ENCODE peak calls at places on chromosome 3, in eight cellular contexts. One of them, this sample, is unnamed.

GRCh38 chr3:149894211-149894610 is 76.5 kb downstream of the PFN2 start:
- DNase-seq in NCI-H1092: no peak
- DNase-seq in AG10803: no peak
- DNase-seq in uterus: no peak
- DNase-seq in OCI-LY7: no peak
- DNase-seq in EH: peak; percentile 12
- DNase-seq in fibroblast of mammary gland: peak; percentile 41
- DNase-seq in heart left ventricle: no peak
- DNase-seq in this sample: peak; percentile 17

GRCh38 chr3:142275856-142276255 is 50.5 kb upstream of the GK5 start:
- DNase-seq in uterus: no peak
- DNase-seq in EH: peak; percentile 93
- DNase-seq in heart left ventricle: no peak
- DNase-seq in AG10803: peak; percentile 92
- DNase-seq in OCI-LY7: no peak
- DNase-seq in fibroblast of mammary gland: peak; percentile 92
- DNase-seq in NCI-H1092: no peak
- DNase-seq in this sample: peak; percentile 88

GRCh38 chr3:50608278-50608677 is 3.3 kb downstream of the CISH start:
- DNase-seq in AG10803: no peak
- DNase-seq in uterus: no peak
- DNase-seq in heart left ventricle: no peak
- DNase-seq in OCI-LY7: no peak
- DNase-seq in EH: no peak
- DNase-seq in fibroblast of mammary gland: no peak
- DNase-seq in NCI-H1092: no peak
- DNase-seq in this sample: no peak

GRCh38 chr3:64716110-64716509 is 28.3 kb upstream of the ADAMTS9 start:
- DNase-seq in AG10803: no peak
- DNase-seq in NCI-H1092: no peak
- DNase-seq in uterus: no peak
- DNase-seq in EH: no peak
- DNase-seq in heart left ventricle: no peak
- DNase-seq in OCI-LY7: no peak
- DNase-seq in fibroblast of mammary gland: no peak
- DNase-seq in this sample: peak; percentile 45

GRCh38 chr3:13189639-13190375 is 116.6 kb upstream of the IQSEC1 start:
- DNase-seq in NCI-H1092: no peak
- DNase-seq in uterus: no peak
- DNase-seq in AG10803: peak; percentile 43
- DNase-seq in OCI-LY7: peak; percentile 20
- DNase-seq in fibroblast of mammary gland: peak; percentile 6
- DNase-seq in EH: peak; percentile 68
- DNase-seq in heart left ventricle: no peak
- DNase-seq in this sample: peak; percentile 37

GRCh38 chr3:138862924-138863775 is 28.4 kb upstream of the PIK3CB start:
- DNase-seq in NCI-H1092: no peak
- DNase-seq in uterus: no peak
- DNase-seq in heart left ventricle: no peak
- DNase-seq in OCI-LY7: no peak
- DNase-seq in fibroblast of mammary gland: peak; percentile 74
- DNase-seq in AG10803: peak; percentile 44
- DNase-seq in EH: peak; percentile 65
- DNase-seq in this sample: peak; percentile 61

GRCh38 chr3:48503406-48504050 is 446 bp downstream of the SHISA5 start:
- DNase-seq in NCI-H1092: no peak
- DNase-seq in uterus: peak; percentile 66
- DNase-seq in AG10803: peak; percentile 40
- DNase-seq in OCI-LY7: no peak
- DNase-seq in EH: peak; percentile 59
- DNase-seq in heart left ventricle: peak; percentile 72
- DNase-seq in fibroblast of mammary gland: peak; percentile 55
- DNase-seq in this sample: peak; percentile 71

GRCh38 chr3:100041328-100041749 is 73.0 kb downstream of the FILIP1L start:
- DNase-seq in NCI-H1092: no peak
- DNase-seq in EH: peak; percentile 93
- DNase-seq in fibroblast of mammary gland: peak; percentile 87
- DNase-seq in AG10803: peak; percentile 90
- DNase-seq in OCI-LY7: no peak
- DNase-seq in uterus: no peak
- DNase-seq in heart left ventricle: no peak
- DNase-seq in this sample: peak; percentile 88

GRCh38 chr3:47641739-47642138 is 63.1 kb upstream of the CSPG5 start:
- DNase-seq in heart left ventricle: no peak
- DNase-seq in EH: no peak
- DNase-seq in uterus: no peak
- DNase-seq in fibroblast of mammary gland: no peak
- DNase-seq in OCI-LY7: no peak
- DNase-seq in NCI-H1092: no peak
- DNase-seq in AG10803: no peak
- DNase-seq in this sample: no peak

GRCh38 chr3:52857108-52857507 is 22.3 kb upstream of the MUSTN1 start:
- DNase-seq in heart left ventricle: no peak
- DNase-seq in fibroblast of mammary gland: no peak
- DNase-seq in AG10803: no peak
- DNase-seq in NCI-H1092: no peak
- DNase-seq in OCI-LY7: no peak
- DNase-seq in EH: no peak
- DNase-seq in uterus: no peak
- DNase-seq in this sample: no peak

GRCh38 chr3:56997675-56998074 is 62.8 kb upstream of the SPATA12 start:
- DNase-seq in AG10803: peak; percentile 85
- DNase-seq in EH: peak; percentile 68
- DNase-seq in OCI-LY7: no peak
- DNase-seq in NCI-H1092: no peak
- DNase-seq in fibroblast of mammary gland: peak; percentile 57
- DNase-seq in uterus: no peak
- DNase-seq in heart left ventricle: no peak
- DNase-seq in this sample: peak; percentile 60

GRCh38 chr3:78494831-78495230 is 1273.0 kb downstream of the ROBO1 start:
- DNase-seq in uterus: no peak
- DNase-seq in fibroblast of mammary gland: no peak
- DNase-seq in OCI-LY7: no peak
- DNase-seq in NCI-H1092: no peak
- DNase-seq in AG10803: no peak
- DNase-seq in EH: no peak
- DNase-seq in heart left ventricle: no peak
- DNase-seq in this sample: no peak